ENCODE peak calls at places on chromosomes 6 and 20, in six cellular contexts. I, U, B, V, L and X are unnamed samples. For H3K9me3, the result is how much of the 10 kb centered on the place peaks cover.

GRCh38 chr6:29097803-29098202 is 1.5 kb upstream of the OR2J1 start:
- DNase-seq in I (no peak), U (no peak), B (no peak), V (no peak), L (no peak), X (no peak)

GRCh38 chr6:157839606-157840005 is 16.6 kb downstream of the SNX9 start:
- DNase-seq in I (no peak), U (no peak), B (no peak), V (no peak), L (no peak), X (no peak)

GRCh38 chr6:118252474-118252873 is 295.6 kb upstream of the PLN start:
- DNase-seq in I (no peak), U (no peak), B (no peak), V (no peak), L (no peak), X (no peak)

GRCh38 chr6:69866351-69867074 is at the start of gene COL19A1:
- DNase-seq in I (no peak), U (peak), B (peak), V (no peak), L (peak), X (peak)

GRCh38 chr20:19582782-19583181 is 175.3 kb upstream of the RIN2 start:
- DNase-seq in I (no peak), U (no peak), B (no peak), V (no peak), L (no peak), X (no peak)

GRCh38 chr20:33568378-33569289 is 78.7 kb downstream of the CBFA2T2 start:
- DNase-seq in I (no peak), U (peak), B (no peak), V (no peak), L (no peak), X (no peak)

GRCh38 chr6:109978174-109979032 is at the start of gene GPR6:
- DNase-seq in I (peak), U (peak), B (no peak), V (no peak), L (peak), X (peak)

GRCh38 chr6:64238071-64238470 is 602.5 kb downstream of the PHF3 start:
- DNase-seq in I (no peak), U (no peak), B (no peak), V (no peak), L (no peak), X (no peak)

GRCh38 chr20:53550590-53551187 is 43.0 kb downstream of the ZNF217 start:
- DNase-seq in I (no peak), U (no peak), B (no peak), V (no peak), L (no peak), X (no peak)

GRCh38 chr6:166245148-166245547 is 63.0 kb downstream of the PRR18 start:
- DNase-seq in I (no peak), U (no peak), B (no peak), V (no peak), L (no peak), X (no peak)

GRCh38 chr6:28766426-28766825 is 157.4 kb downstream of the TRIM27 start:
- DNase-seq in I (no peak), U (no peak), B (no peak), V (no peak), L (no peak), X (no peak)

GRCh38 chr6:83868639-83869038 is 9.2 kb downstream of the CYB5R4 start:
- DNase-seq in I (no peak), U (no peak), B (no peak), V (no peak), L (no peak), X (no peak)

GRCh38 chr6:42281016-42281533 is 63.4 kb upstream of the MRPS10 start:
- DNase-seq in I (no peak), U (no peak), B (no peak), V (no peak), L (no peak), X (no peak)

GRCh38 chr6:45661667-45662066 is 283.9 kb upstream of the SUPT3H start:
- DNase-seq in I (no peak), U (no peak), B (no peak), V (no peak), L (no peak), X (no peak)

GRCh38 chr6:104784884-104785283 is 74.8 kb downstream of the HACE1 start:
- DNase-seq in I (no peak), U (no peak), B (no peak), V (no peak), L (no peak), X (no peak)

GRCh38 chr20:10131612-10132345 is 86.9 kb upstream of the SNAP25 start:
- DNase-seq in I (peak), U (peak), B (no peak), V (no peak), L (peak), X (peak)

GRCh38 chr6:7691675-7692452 is 34.0 kb upstream of the BMP6 start:
- DNase-seq in I (no peak), U (no peak), B (no peak), V (no peak), L (no peak), X (no peak)

GRCh38 chr6:98971303-98971702 is 23.6 kb upstream of the FBXL4 start:
- DNase-seq in I (no peak), U (no peak), B (no peak), V (no peak), L (no peak), X (no peak)

GRCh38 chr6:157329829-157330228 is 6.5 kb upstream of the TMEM242 start:
- DNase-seq in I (no peak), U (no peak), B (no peak), V (no peak), L (no peak), X (no peak)

GRCh38 chr20:8720089-8720488 is 348.8 kb upstream of the PLCB4 start:
- DNase-seq in I (no peak), U (no peak), B (no peak), V (no peak), L (no peak), X (no peak)

GRCh38 chr6:158283304-158284005 is 28.8 kb upstream of the TULP4 start:
- DNase-seq in I (no peak), U (no peak), B (no peak), V (no peak), L (no peak), X (no peak)

GRCh38 chr6:28580484-28580883 is 54.8 kb downstream of the GPX5 start:
- DNase-seq in I (no peak), U (no peak), B (no peak), V (no peak), L (no peak), X (no peak)

GRCh38 chr6:3640868-3641267 is 110.6 kb downstream of the PXDC1 start:
- DNase-seq in I (no peak), U (no peak), B (no peak), V (no peak), L (no peak), X (no peak)

GRCh38 chr20:48128436-48128835 is 343.2 kb upstream of the SULF2 start:
- DNase-seq in I (no peak), U (no peak), B (no peak), V (no peak), L (no peak), X (no peak)

GRCh38 chr6:35739645-35740517 is 3.0 kb downstream of the ARMC12 start:
- DNase-seq in I (no peak), U (no peak), B (no peak), V (no peak), L (no peak), X (peak)

GRCh38 chr6:156933201-156934053 is 156.2 kb downstream of the ARID1B start:
- DNase-seq in I (peak), U (no peak), B (no peak), V (no peak), L (no peak), X (peak)

GRCh38 chr6:35681298-35681697 is 7.4 kb downstream of the FKBP5 start:
- DNase-seq in I (no peak), U (no peak), B (no peak), V (no peak), L (no peak), X (no peak)

GRCh38 chr6:110976575-110976974 is 5.3 kb upstream of the RPF2 start:
- DNase-seq in I (no peak), U (no peak), B (no peak), V (no peak), L (no peak), X (no peak)

GRCh38 chr20:44429419-44430269 is 46.0 kb upstream of the TTPAL start:
- DNase-seq in I (no peak), U (no peak), B (no peak), V (no peak), L (no peak), X (no peak)

GRCh38 chr20:38222923-38223742 is 37.4 kb downstream of the KIAA1755 start:
- DNase-seq in I (no peak), U (no peak), B (no peak), V (no peak), L (no peak), X (no peak)

GRCh38 chr6:24125980-24126379 is at the start of gene NRSN1:
- DNase-seq in I (no peak), U (no peak), B (no peak), V (no peak), L (peak), X (no peak)

GRCh38 chr6:106039836-106040592 is 46.1 kb upstream of the PRDM1 start:
- DNase-seq in I (no peak), U (no peak), B (no peak), V (no peak), L (no peak), X (no peak)

GRCh38 chr6:15453186-15453585 is 207.3 kb downstream of the JARID2 start:
- DNase-seq in I (no peak), U (no peak), B (no peak), V (no peak), L (no peak), X (no peak)

GRCh38 chr6:92887871-92888270 is 531.5 kb downstream of the EPHA7 start:
- DNase-seq in I (no peak), U (no peak), B (no peak), V (no peak), L (no peak), X (no peak)

GRCh38 chr6:164069352-164070022 is 655.0 kb downstream of the QKI start:
- DNase-seq in I (no peak), U (peak), B (no peak), V (no peak), L (peak), X (no peak)

GRCh38 chr6:116945809-116946208 is 68.8 kb downstream of the RFX6 start:
- DNase-seq in I (no peak), U (no peak), B (no peak), V (no peak), L (no peak), X (no peak)

GRCh38 chr6:39992861-39993622 is 58.8 kb upstream of the MOCS1 start:
- DNase-seq in I (no peak), U (no peak), B (no peak), V (no peak), L (no peak), X (no peak)

GRCh38 chr6:168575346-168576098 is 134.5 kb downstream of the SMOC2 start:
- DNase-seq in I (no peak), U (no peak), B (no peak), V (no peak), L (no peak), X (no peak)
- H3K9me3 ChIP-seq in I (under half), U (under half), B (under half), V (under half), L (under half), X (under half)

GRCh38 chr6:80005406-80005805 is 957 bp downstream of the TTK start:
- DNase-seq in I (no peak), U (no peak), B (no peak), V (no peak), L (no peak), X (no peak)

GRCh38 chr6:80001337-80001736 is 3.1 kb upstream of the TTK start:
- DNase-seq in I (no peak), U (no peak), B (no peak), V (no peak), L (no peak), X (no peak)

GRCh38 chr6:80003841-80004198 is 629 bp upstream of the TTK start:
- DNase-seq in I (no peak), U (peak), B (no peak), V (peak), L (peak), X (peak)

GRCh38 chr6:80006541-80006940 is 2.1 kb downstream of the TTK start:
- DNase-seq in I (no peak), U (no peak), B (no peak), V (no peak), L (no peak), X (no peak)

DNA sequence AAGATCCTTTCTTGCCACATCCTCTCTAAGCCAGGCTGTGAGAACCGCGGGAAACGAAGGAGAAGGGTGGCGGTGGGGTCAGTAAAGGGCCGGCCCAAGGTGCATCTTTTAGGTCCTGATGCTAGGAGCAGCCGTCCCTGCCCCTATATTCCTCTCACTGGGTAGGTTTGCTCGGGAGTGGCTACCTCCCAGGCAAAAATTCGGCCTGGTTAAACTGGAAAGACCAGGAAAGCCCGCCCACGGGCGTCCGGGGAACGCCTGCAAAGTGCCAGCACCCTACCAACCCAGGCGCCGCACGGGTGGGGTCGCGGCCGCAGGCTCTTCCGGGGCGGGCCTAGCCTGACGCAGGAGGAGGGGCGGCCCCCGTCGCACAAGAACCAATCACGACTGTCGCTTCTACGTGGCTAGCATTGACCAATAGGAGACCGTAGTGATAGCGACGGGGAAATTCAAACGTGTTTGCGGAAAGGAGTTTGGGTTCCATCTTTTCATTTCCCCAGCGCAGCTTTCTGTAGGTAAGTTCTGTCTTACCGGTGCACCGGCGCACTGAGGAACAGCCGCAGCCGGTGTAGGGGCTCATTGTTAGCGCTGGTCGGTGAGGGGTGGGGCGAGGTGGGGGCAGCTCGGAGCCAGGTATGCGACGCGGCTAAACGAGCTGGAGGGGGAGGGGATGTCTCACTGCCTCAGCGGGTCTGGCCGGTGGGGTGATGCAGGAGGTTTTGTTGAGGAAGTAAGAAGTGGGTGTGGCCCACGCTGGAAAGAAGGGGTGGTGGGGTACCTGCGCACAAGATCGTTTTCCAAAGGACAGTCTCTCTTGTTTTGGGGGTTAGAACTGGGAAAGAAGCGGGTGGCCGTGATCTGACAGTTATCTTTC is at the start of gene TTK:
- DNase-seq in I (peak), U (peak), B (peak), V (peak), L (peak), X (peak)
- TF ChIP-seq POLR2A in I (no peak), U (no peak), B (peak), V (peak), L (peak), X (peak)

GRCh38 chr20:57788936-57789613 is 79.3 kb upstream of the PMEPA1 start:
- DNase-seq in I (no peak), U (no peak), B (no peak), V (no peak), L (no peak), X (peak)
- H3K27ac ChIP-seq in I (no peak), U (no peak), B (no peak), V (no peak), L (no peak), X (no peak)

GRCh38 chr6:55782275-55782674 is 93.1 kb downstream of the BMP5 start:
- DNase-seq in I (no peak), U (no peak), B (no peak), V (no peak), L (no peak), X (no peak)

GRCh38 chr6:55774542-55775318 is 100.7 kb downstream of the BMP5 start:
- DNase-seq in I (no peak), U (no peak), B (no peak), V (no peak), L (no peak), X (no peak)

GRCh38 chr6:55776131-55776530 is 99.3 kb downstream of the BMP5 start:
- DNase-seq in I (no peak), U (no peak), B (no peak), V (no peak), L (no peak), X (no peak)

GRCh38 chr6:55777461-55777860 is 97.9 kb downstream of the BMP5 start:
- DNase-seq in I (no peak), U (no peak), B (no peak), V (no peak), L (no peak), X (no peak)

GRCh38 chr6:55778704-55779103 is 96.7 kb downstream of the BMP5 start:
- DNase-seq in I (no peak), U (no peak), B (no peak), V (no peak), L (no peak), X (no peak)
- H3K9me3 ChIP-seq in I (under half), U (under half), B (under half), V (under half), L (under half), X (under half)